ENCODE peak calls at places on chromosomes 12 and 14, in eight cellular contexts. W, E, N, O, V, C, B and L are unnamed samples.

GRCh38 chr14:55274144-55274543 is 2.9 kb downstream of the FBXO34 start:
- DNase-seq in W (no peak), E (no peak), N (no peak), O (no peak), V (no peak), C (no peak), B (no peak), L (no peak)

GRCh38 chr12:93838180-93838579 is 161.0 kb downstream of the CRADD start:
- DNase-seq in W (no peak), E (no peak), N (no peak), O (no peak), V (no peak), C (no peak), B (no peak), L (no peak)

GRCh38 chr12:128660532-128661215 is 163.1 kb downstream of the SLC15A4 start:
- DNase-seq in W (no peak), E (no peak), N (no peak), O (no peak), V (no peak), C (no peak), B (no peak), L (no peak)

GRCh38 chr14:103023881-103024473 is 33.4 kb downstream of the CDC42BPB start:
- DNase-seq in W (no peak), E (no peak), N (no peak), O (peak), V (peak), C (peak), B (peak), L (no peak)

GRCh38 chr14:92105845-92106094 is 612 bp downstream of the ATXN3 start:
- DNase-seq in W (peak), E (peak), N (no peak), O (no peak), V (no peak), C (no peak), B (peak), L (no peak)

GRCh38 chr14:43651896-43652295 is 855.2 kb downstream of the FSCB start:
- DNase-seq in W (no peak), E (no peak), N (no peak), O (no peak), V (no peak), C (no peak), B (no peak), L (no peak)

GRCh38 chr14:54562334-54562733 is 4.6 kb upstream of the SAMD4A start:
- DNase-seq in W (no peak), E (no peak), N (no peak), O (peak), V (no peak), C (no peak), B (no peak), L (no peak)

GRCh38 chr12:50055831-50056628 is 1.4 kb upstream of the ASIC1 start:
- DNase-seq in W (peak), E (peak), N (no peak), O (peak), V (peak), C (peak), B (peak), L (no peak)

GRCh38 chr12:25502071-25502555 is 51.0 kb downstream of the LMNTD1 start:
- DNase-seq in W (no peak), E (no peak), N (no peak), O (peak), V (no peak), C (no peak), B (no peak), L (no peak)

GRCh38 chr14:67940894-67941455 is 121.4 kb downstream of the RAD51B start:
- DNase-seq in W (peak), E (no peak), N (no peak), O (peak), V (peak), C (peak), B (no peak), L (no peak)

GRCh38 chr12:1842183-1842904 is 22.0 kb downstream of the LRTM2 start:
- DNase-seq in W (no peak), E (no peak), N (no peak), O (no peak), V (no peak), C (no peak), B (peak), L (no peak)

GRCh38 chr12:132342322-132342721 is 12.9 kb upstream of the GALNT9 start:
- DNase-seq in W (no peak), E (peak), N (no peak), O (no peak), V (no peak), C (no peak), B (no peak), L (no peak)

GRCh38 chr12:116670859-116671258 is 67.0 kb downstream of the SPRING1 start:
- DNase-seq in W (no peak), E (no peak), N (no peak), O (no peak), V (no peak), C (no peak), B (no peak), L (no peak)

GRCh38 chr12:80625901-80626300 is 81.5 kb upstream of the MYF6 start:
- DNase-seq in W (no peak), E (no peak), N (no peak), O (no peak), V (no peak), C (no peak), B (no peak), L (no peak)

GRCh38 chr12:33703221-33703620 is 263.6 kb upstream of the SYT10 start:
- DNase-seq in W (no peak), E (no peak), N (no peak), O (no peak), V (no peak), C (no peak), B (no peak), L (no peak)

GRCh38 chr14:51067306-51067705 is 27.6 kb downstream of the TRIM9 start:
- DNase-seq in W (no peak), E (no peak), N (no peak), O (no peak), V (no peak), C (no peak), B (no peak), L (no peak)

GRCh38 chr12:50003595-50003994 is 21.7 kb downstream of the RACGAP1 start:
- DNase-seq in W (no peak), E (no peak), N (no peak), O (peak), V (peak), C (peak), B (no peak), L (no peak)

GRCh38 chr12:113929312-113929989 is 36.7 kb downstream of the RBM19 start:
- DNase-seq in W (no peak), E (no peak), N (no peak), O (no peak), V (no peak), C (no peak), B (no peak), L (no peak)

GRCh38 chr12:50542448-50542847 is 37.7 kb downstream of the DIP2B start:
- DNase-seq in W (no peak), E (peak), N (no peak), O (peak), V (peak), C (peak), B (no peak), L (no peak)

GRCh38 chr12:42213023-42213422 is 25.0 kb downstream of the YAF2 start:
- DNase-seq in W (no peak), E (no peak), N (no peak), O (peak), V (peak), C (peak), B (no peak), L (no peak)

GRCh38 chr12:53185582-53186153 is 4.9 kb upstream of the CSAD start:
- DNase-seq in W (no peak), E (no peak), N (no peak), O (no peak), V (no peak), C (no peak), B (no peak), L (no peak)
- TF ChIP-seq CTCF in W (no peak), E (no peak), N (no peak), O (no peak), V (peak), C (peak), B (no peak), L (no peak)

GRCh38 chr12:120750806-120751205 is 25.2 kb downstream of the ACADS start:
- DNase-seq in W (no peak), E (no peak), N (no peak), O (no peak), V (no peak), C (no peak), B (no peak), L (no peak)
- TF ChIP-seq CTCF in W (no peak), E (no peak), N (no peak), O (no peak), V (no peak), C (no peak), B (no peak), L (no peak)

DNA sequence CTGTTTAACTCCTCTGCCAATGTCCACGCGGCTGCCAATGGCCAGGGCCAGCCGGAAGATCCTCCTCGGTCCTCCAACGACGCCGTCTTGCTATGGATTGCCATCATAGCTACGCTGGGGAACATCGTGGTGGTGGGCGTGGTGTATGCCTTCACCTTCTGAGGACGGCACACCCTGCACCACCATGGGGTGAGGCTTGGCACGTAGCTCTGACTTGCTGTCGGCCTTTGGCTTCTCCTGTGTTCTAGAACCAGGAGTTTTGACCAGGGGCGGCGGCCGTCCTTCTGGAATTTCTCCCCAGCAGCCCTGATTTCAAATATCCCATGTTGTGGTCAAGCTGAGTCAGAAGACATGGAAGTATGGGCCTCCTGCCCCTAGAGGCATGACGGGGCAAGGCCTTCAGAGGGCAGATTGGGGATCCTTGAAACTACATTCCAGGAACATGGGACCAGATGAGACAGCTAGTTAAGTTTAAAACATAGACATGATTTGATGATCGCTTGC is 47.5 kb downstream of the C14orf132 start:
- DNase-seq in W (no peak), E (no peak), N (no peak), O (peak), V (no peak), C (peak), B (no peak), L (no peak)
- TF ChIP-seq CTCF in W (no peak), E (no peak), N (no peak), O (peak), V (no peak), C (peak), B (no peak), L (no peak)

GRCh38 chr12:110227138-110227537 is 53.9 kb upstream of the ATP2A2 start:
- DNase-seq in W (no peak), E (no peak), N (no peak), O (no peak), V (no peak), C (no peak), B (no peak), L (no peak)

GRCh38 chr12:110222433-110222832 is 58.6 kb upstream of the ATP2A2 start:
- DNase-seq in W (no peak), E (no peak), N (no peak), O (no peak), V (no peak), C (no peak), B (no peak), L (no peak)

GRCh38 chr12:110223777-110224378 is 57.2 kb upstream of the ATP2A2 start:
- DNase-seq in W (no peak), E (no peak), N (no peak), O (peak), V (no peak), C (peak), B (no peak), L (no peak)

GRCh38 chr12:110222027-110222426 is 59.0 kb upstream of the ATP2A2 start:
- DNase-seq in W (no peak), E (no peak), N (no peak), O (no peak), V (no peak), C (no peak), B (no peak), L (no peak)

GRCh38 chr12:110224379-110225304 is 56.4 kb upstream of the ATP2A2 start:
- DNase-seq in W (no peak), E (no peak), N (no peak), O (peak), V (peak), C (peak), B (no peak), L (no peak)
- TF ChIP-seq CTCF in W (peak), E (peak), N (peak), O (peak), V (peak), C (peak), B (peak), L (peak)

GRCh38 chr14:69226736-69227135 is 33.2 kb upstream of the GALNT16 start:
- DNase-seq in W (no peak), E (no peak), N (no peak), O (no peak), V (no peak), C (no peak), B (no peak), L (no peak)

GRCh38 chr14:69226178-69226577 is 33.8 kb upstream of the GALNT16 start:
- DNase-seq in W (peak), E (no peak), N (no peak), O (no peak), V (no peak), C (no peak), B (no peak), L (no peak)

DNA sequence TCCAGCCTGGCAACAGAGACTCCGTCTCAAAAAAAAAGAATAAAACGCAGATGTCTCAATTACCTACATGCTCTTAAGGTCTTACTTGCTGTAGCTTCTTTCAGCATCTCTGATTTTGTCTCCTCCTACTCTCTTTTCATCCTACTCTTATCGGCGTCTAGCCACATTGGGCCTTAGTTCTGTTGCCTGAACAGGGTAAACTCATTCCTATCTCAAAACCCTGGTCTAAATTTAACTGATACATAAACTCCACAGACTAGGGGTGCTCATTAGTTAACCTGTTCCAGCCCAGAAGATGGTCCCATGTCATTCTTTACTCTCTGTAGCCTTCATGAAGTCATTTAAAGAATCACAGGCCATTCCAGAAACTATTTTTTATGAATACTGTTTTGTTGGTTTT is 33.6 kb downstream of the EXD2 start:
- DNase-seq in W (no peak), E (no peak), N (no peak), O (no peak), V (no peak), C (no peak), B (no peak), L (no peak)
- TF ChIP-seq CTCF in W (no peak), E (no peak), N (no peak), O (no peak), V (no peak), C (no peak), B (no peak), L (no peak)

GRCh38 chr12:124720019-124720686 is 143.5 kb downstream of the SCARB1 start:
- DNase-seq in W (no peak), E (no peak), N (no peak), O (peak), V (peak), C (peak), B (no peak), L (no peak)
- TF ChIP-seq CTCF in W (peak), E (peak), N (peak), O (peak), V (peak), C (peak), B (peak), L (no peak)

DNA sequence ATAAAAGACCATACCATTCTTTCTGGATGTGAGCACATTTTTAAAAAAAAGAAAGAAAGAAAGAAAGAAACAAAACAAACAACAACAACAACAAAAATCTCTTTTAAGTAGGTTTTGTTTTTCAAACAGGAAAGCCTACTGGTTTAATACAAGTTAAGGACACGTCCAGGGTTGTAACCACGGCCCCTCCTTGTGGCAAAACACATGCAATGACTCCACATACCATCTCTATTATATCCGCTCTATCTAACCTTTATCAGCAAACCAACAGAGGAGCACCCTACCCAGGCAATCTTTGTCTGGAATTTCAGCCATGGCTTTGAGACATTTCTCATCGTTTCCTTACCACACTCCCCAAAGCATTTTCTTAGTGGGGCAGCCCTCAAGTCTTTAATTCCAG is 360.5 kb upstream of the TMPO start:
- DNase-seq in W (peak), E (peak), N (no peak), O (no peak), V (peak), C (peak), B (no peak), L (no peak)
- TF ChIP-seq CTCF in W (no peak), E (peak), N (peak), O (no peak), V (peak), C (peak), B (peak), L (no peak)

DNA sequence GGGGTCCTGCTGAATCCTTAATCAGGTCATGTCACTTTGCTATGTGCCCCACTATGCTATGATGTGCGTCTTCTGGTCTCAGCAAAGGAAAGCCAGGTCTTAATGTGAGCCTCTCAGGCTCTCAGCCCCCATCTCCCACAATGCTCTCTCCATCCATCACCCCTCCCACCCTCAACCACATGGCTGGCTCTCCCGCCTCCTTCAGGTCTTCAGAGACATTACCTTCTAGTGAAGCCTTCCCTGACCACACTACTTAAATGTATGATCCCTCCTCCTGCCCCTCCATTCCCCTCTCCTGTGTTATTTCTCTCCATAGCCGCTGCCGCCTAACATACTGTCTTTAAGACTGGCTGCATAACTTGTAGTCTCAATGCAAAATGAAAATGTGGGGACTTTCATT is 50.5 kb downstream of the KRT80 start:
- DNase-seq in W (no peak), E (no peak), N (no peak), O (no peak), V (no peak), C (no peak), B (no peak), L (no peak)
- TF ChIP-seq CTCF in W (no peak), E (no peak), N (no peak), O (peak), V (peak), C (no peak), B (no peak), L (no peak)

GRCh38 chr14:99604766-99605298 is 825 bp upstream of the CCDC85C start:
- DNase-seq in W (no peak), E (peak), N (no peak), O (peak), V (peak), C (no peak), B (no peak), L (no peak)
- TF ChIP-seq CTCF in W (no peak), E (no peak), N (no peak), O (no peak), V (no peak), C (no peak), B (no peak), L (no peak)

GRCh38 chr12:57430117-57430930 is 519 bp downstream of the R3HDM2 start:
- DNase-seq in W (peak), E (peak), N (no peak), O (peak), V (peak), C (peak), B (peak), L (no peak)
- TF ChIP-seq CTCF in W (no peak), E (no peak), N (no peak), O (no peak), V (no peak), C (no peak), B (peak), L (no peak)